ENCODE peak calls at places on chromosomes 13 and 19, in seven cellular contexts. N, J, F, X, A, G and M are unnamed samples.

GRCh38 chr19:50912727-50913716 is 1.8 kb upstream of the KLK4 start:
- DNase-seq in X (no peak), J (no peak), F (no peak), A (no peak), G (no peak), N (no peak), M (no peak)

GRCh38 chr13:44331446-44331845 is 42.2 kb upstream of the SERP2 start:
- DNase-seq in G (no peak), F (no peak), N (no peak), X (peak), A (no peak), J (no peak), M (no peak)

GRCh38 chr13:62767473-62767872 is 1351.8 kb upstream of the PCDH20 start:
- DNase-seq in F (no peak), N (no peak), J (no peak), A (no peak), G (no peak), X (no peak), M (no peak)

GRCh38 chr19:45139286-45140143 is 21.3 kb downstream of the NKPD1 start:
- DNase-seq in J (no peak), F (no peak), G (no peak), A (no peak), X (no peak), N (no peak), M (no peak)

GRCh38 chr19:4052993-4053422 is 13.7 kb downstream of the ZBTB7A start:
- DNase-seq in X (no peak), J (no peak), A (no peak), F (no peak), N (no peak), G (no peak), M (no peak)

GRCh38 chr19:21023901-21024300 is 3.4 kb downstream of the ZNF430 start:
- DNase-seq in A (no peak), N (no peak), F (peak), X (no peak), G (no peak), J (no peak), M (no peak)

GRCh38 chr13:22060187-22060586 is 389.3 kb downstream of the FGF9 start:
- DNase-seq in N (no peak), G (no peak), J (no peak), X (no peak), A (peak), F (no peak), M (no peak)

GRCh38 chr13:22846551-22846950 is 334.2 kb upstream of the SGCG start:
- DNase-seq in F (no peak), A (peak), N (no peak), J (no peak), G (no peak), X (no peak), M (peak)

GRCh38 chr13:62706035-62706434 is 1290.4 kb upstream of the PCDH20 start:
- DNase-seq in A (no peak), J (no peak), F (peak), G (no peak), X (no peak), N (no peak), M (no peak)

GRCh38 chr13:49443327-49443688 is 556 bp downstream of the CAB39L start:
- DNase-seq in N (peak), X (no peak), F (peak), J (no peak), A (peak), G (no peak), M (no peak)

GRCh38 chr13:89737051-89737450 is 1610.4 kb upstream of the MIR17HG start:
- DNase-seq in X (no peak), J (no peak), G (no peak), F (no peak), A (no peak), N (no peak), M (no peak)

GRCh38 chr13:28618595-28618994 is 40.3 kb upstream of the POMP start:
- DNase-seq in G (no peak), A (peak), N (no peak), J (no peak), F (no peak), X (no peak), M (no peak)

GRCh38 chr13:28622286-28622685 is 36.6 kb upstream of the POMP start:
- DNase-seq in G (no peak), F (no peak), N (no peak), X (no peak), A (no peak), J (no peak), M (no peak)

GRCh38 chr13:28623782-28624706 is 34.9 kb upstream of the POMP start:
- DNase-seq in G (no peak), N (no peak), X (no peak), F (peak), A (no peak), J (no peak), M (peak)

GRCh38 chr13:28620011-28620830 is 38.7 kb upstream of the POMP start:
- DNase-seq in F (no peak), N (no peak), G (no peak), A (peak), X (no peak), J (no peak), M (no peak)

DNA sequence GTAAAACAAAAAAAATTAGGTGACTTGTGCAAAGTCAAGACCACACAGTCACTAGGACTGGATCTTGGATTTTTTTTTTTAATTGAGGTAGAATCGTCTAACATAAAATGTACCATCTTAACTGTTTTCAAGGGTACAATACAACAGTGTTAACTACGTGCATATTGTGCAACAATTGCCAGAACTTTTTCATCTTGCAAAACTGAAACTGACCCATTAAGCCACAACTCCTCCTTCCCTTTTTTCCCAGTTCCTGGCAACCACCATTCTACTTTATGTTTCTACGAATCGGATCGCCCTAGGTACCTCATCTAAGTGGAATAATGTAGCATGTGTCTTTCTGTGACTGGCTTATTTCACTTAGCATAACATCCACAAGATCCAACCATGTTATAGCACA is 37.5 kb upstream of the POMP start:
- DNase-seq in N (no peak), F (no peak), G (no peak), J (no peak), X (no peak), A (peak), M (no peak)
- H2BK120ac ChIP-seq in N (no peak), F (no peak), G (no peak), J (no peak), X (no peak), A (no peak), M (no peak)

DNA sequence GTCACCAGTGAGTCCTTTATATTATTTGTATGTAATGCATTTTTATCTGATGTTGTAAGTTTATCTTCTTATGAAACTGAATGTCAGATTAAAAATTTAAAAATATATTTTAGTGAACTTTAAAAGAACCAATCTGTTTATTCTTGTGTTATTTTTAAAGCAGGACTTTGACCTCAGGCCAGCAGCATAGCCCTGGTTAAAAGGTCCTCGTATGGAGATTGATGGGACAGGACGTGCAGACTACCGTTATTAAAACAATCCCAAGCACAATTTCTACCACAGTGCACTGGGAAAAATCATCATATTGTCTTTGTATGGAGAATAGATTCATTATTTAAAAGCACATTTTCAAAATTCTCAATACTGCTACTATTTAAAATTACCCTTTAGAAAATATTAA is 573.8 kb upstream of the ARGLU1 start:
- DNase-seq in X (no peak), F (no peak), G (no peak), J (no peak), A (no peak), N (no peak), M (no peak)
- H2BK120ac ChIP-seq in X (no peak), F (no peak), G (no peak), J (no peak), A (no peak), N (no peak), M (no peak)

DNA sequence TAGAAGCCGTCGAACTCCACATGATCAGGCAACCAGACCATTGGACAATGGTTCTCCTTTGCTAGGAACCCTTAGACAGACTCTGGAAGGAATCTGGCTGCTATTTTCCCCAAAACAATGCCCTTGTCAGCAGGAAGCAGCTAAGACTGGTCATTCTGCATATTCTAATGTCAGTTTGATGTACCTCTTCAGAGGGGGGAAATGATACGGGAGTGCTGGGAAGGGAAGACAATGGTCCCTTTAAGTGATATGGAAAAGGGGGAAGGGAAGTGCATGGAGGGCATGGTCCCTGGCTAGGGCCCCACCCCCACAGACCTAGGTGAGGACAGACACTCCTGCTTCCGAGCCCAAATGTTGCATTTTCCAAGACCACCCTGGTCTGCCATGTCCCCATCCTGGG is 389.0 kb upstream of the SLITRK6 start:
- DNase-seq in N (no peak), X (no peak), A (no peak), F (no peak), J (no peak), G (no peak), M (peak)
- H2BK120ac ChIP-seq in N (no peak), X (no peak), A (no peak), F (no peak), J (no peak), G (no peak), M (no peak)

GRCh38 chr13:84925443-84925842 is 873.8 kb downstream of the SLITRK6 start:
- DNase-seq in J (no peak), G (no peak), F (peak), X (peak), A (no peak), N (no peak), M (no peak)
- H2BK120ac ChIP-seq in J (no peak), G (no peak), F (no peak), X (no peak), A (no peak), N (no peak), M (no peak)